ENCODE peak calls at places on chromosomes 16 and 17, in four cellular contexts. One of them, this sample, is unnamed.

GRCh38 chr17:40921026-40921425 is 16.4 kb downstream of the KRT23 start:
- DNase-seq in A549: no peak
- DNase-seq in K562: no peak
- DNase-seq in HepG2: no peak
- DNase-seq in this sample: no peak

GRCh38 chr17:44672479-44673093 is 16.3 kb downstream of the MEIOC start:
- DNase-seq in HepG2: peak
- DNase-seq in A549: peak
- DNase-seq in K562: peak
- DNase-seq in this sample: no peak

GRCh38 chr16:85227262-85227923 is 115.1 kb upstream of the CIBAR2 start:
- DNase-seq in K562: no peak
- DNase-seq in HepG2: no peak
- DNase-seq in A549: no peak
- DNase-seq in this sample: no peak

GRCh38 chr16:85451646-85452363 is 161.3 kb upstream of the GSE1 start:
- DNase-seq in HepG2: no peak
- DNase-seq in A549: no peak
- DNase-seq in K562: no peak
- DNase-seq in this sample: no peak

GRCh38 chr17:2214887-2215615 is 88.5 kb downstream of the SMG6 start:
- DNase-seq in A549: no peak
- DNase-seq in K562: no peak
- DNase-seq in HepG2: no peak
- DNase-seq in this sample: no peak

GRCh38 chr16:2008631-2009301 is 855 bp downstream of the ZNF598 start:
- DNase-seq in K562: peak
- DNase-seq in A549: no peak
- DNase-seq in HepG2: peak
- DNase-seq in this sample: no peak

GRCh38 chr17:34797724-34798123 is 163.5 kb downstream of the CCT6B start:
- DNase-seq in HepG2: peak
- DNase-seq in A549: peak
- DNase-seq in K562: peak
- DNase-seq in this sample: peak

GRCh38 chr17:49035470-49036269 is 38.5 kb downstream of the IGF2BP1 start:
- DNase-seq in HepG2: no peak
- DNase-seq in A549: peak
- DNase-seq in K562: peak
- DNase-seq in this sample: peak

GRCh38 chr16:30566531-30566930 is 5.0 kb downstream of the ZNF688 start:
- DNase-seq in K562: no peak
- DNase-seq in HepG2: no peak
- DNase-seq in A549: no peak
- DNase-seq in this sample: no peak

GRCh38 chr17:72710185-72710584 is 382.3 kb downstream of the SLC39A11 start:
- DNase-seq in A549: no peak
- DNase-seq in K562: no peak
- DNase-seq in HepG2: no peak
- DNase-seq in this sample: no peak

GRCh38 chr16:19066988-19067348 is 446 bp upstream of the COQ7 start:
- DNase-seq in HepG2: no peak
- DNase-seq in K562: no peak
- DNase-seq in A549: no peak
- DNase-seq in this sample: no peak

GRCh38 chr16:19071811-19072777 is 4.7 kb downstream of the COQ7 start:
- DNase-seq in A549: peak
- DNase-seq in K562: peak
- DNase-seq in HepG2: peak
- DNase-seq in this sample: peak

GRCh38 chr16:19067349-19068236 is at the start of gene COQ7:
- DNase-seq in K562: peak
- DNase-seq in HepG2: peak
- DNase-seq in A549: peak
- DNase-seq in this sample: peak

GRCh38 chr16:19073344-19073743 is 5.9 kb downstream of the COQ7 start:
- DNase-seq in K562: no peak
- DNase-seq in HepG2: no peak
- DNase-seq in A549: no peak
- DNase-seq in this sample: no peak

DNA sequence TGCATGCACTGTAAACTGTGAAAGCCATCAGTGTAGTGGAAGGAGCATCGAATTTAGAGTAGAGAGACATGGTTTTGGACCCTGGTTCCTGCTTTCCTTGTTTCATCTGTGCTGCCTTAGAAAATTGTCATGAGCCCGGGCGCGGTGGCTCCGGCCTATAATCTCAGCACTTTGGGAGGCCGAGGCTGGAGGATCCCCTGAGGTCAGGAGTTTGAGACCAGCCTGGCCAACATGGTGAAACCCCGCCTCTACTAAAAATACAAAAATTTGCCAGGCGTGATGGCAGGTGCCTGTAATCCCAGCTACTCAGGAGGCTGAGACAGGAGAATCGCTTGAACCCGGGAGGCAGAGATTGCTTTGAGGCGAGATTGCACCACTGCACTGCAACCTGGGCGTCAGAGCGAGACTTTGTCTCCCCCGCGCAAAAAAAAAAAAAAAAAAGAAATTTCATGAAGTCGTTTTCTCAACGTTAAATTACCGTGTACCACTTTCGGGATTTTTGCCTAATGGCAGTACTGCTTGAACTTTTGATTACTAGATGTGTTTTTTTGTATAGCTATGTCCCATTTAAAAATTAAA is 912 bp downstream of the COQ7 start:
- DNase-seq in A549: no peak
- DNase-seq in HepG2: no peak
- DNase-seq in K562: no peak
- DNase-seq in this sample: no peak
- TF ChIP-seq HMGXB4 in A549: peak
- TF ChIP-seq HMGXB4 in HepG2: no peak
- TF ChIP-seq HMGXB4 in K562: no peak
- TF ChIP-seq HMGXB4 in this sample: no peak

GRCh38 chr17:50618941-50619340 is 15.7 kb upstream of the ABCC3 start:
- DNase-seq in A549: no peak
- DNase-seq in K562: no peak
- DNase-seq in HepG2: no peak
- DNase-seq in this sample: no peak
- TF ChIP-seq HMGXB4 in A549: no peak
- TF ChIP-seq HMGXB4 in K562: no peak
- TF ChIP-seq HMGXB4 in HepG2: no peak
- TF ChIP-seq HMGXB4 in this sample: no peak

GRCh38 chr17:80835816-80836657 is 155.6 kb upstream of the CHMP6 start:
- DNase-seq in A549: no peak
- DNase-seq in K562: no peak
- DNase-seq in HepG2: no peak
- DNase-seq in this sample: peak
- TF ChIP-seq HMGXB4 in A549: no peak
- TF ChIP-seq HMGXB4 in K562: no peak
- TF ChIP-seq HMGXB4 in HepG2: no peak
- TF ChIP-seq HMGXB4 in this sample: no peak

GRCh38 chr16:49575352-49576172 is 202.0 kb downstream of the C16orf78 start:
- DNase-seq in HepG2: no peak
- DNase-seq in K562: no peak
- DNase-seq in A549: no peak
- DNase-seq in this sample: peak
- TF ChIP-seq HMGXB4 in HepG2: no peak
- TF ChIP-seq HMGXB4 in K562: no peak
- TF ChIP-seq HMGXB4 in A549: no peak
- TF ChIP-seq HMGXB4 in this sample: no peak

DNA sequence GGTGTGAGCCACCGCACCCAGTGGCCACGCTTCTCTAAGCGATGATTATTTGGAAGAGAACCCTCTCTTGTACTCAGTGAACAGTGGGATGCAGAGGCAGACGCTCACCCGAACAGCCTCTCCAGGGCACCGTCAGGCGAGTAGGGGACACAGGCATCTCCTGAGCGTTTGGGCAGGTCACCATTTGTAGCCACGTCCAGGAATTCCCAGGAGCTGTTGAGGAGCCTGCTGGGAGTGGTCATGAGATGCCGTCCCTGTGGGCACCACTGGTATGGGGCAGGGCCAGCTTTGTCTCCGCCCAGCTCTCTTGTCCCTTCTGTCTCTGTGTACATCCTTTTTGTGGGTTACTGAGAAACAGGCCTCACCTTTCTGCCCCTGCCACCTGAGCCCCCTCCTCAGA is 81.3 kb upstream of the ZNF469 start:
- DNase-seq in HepG2: no peak
- DNase-seq in K562: no peak
- DNase-seq in A549: no peak
- DNase-seq in this sample: no peak
- TF ChIP-seq HMGXB4 in HepG2: no peak
- TF ChIP-seq HMGXB4 in K562: no peak
- TF ChIP-seq HMGXB4 in A549: no peak
- TF ChIP-seq HMGXB4 in this sample: no peak

GRCh38 chr17:69361156-69361555 is 34.2 kb upstream of the ABCA5 start:
- DNase-seq in A549: no peak
- DNase-seq in K562: no peak
- DNase-seq in HepG2: no peak
- DNase-seq in this sample: no peak
- TF ChIP-seq HMGXB4 in A549: no peak
- TF ChIP-seq HMGXB4 in K562: no peak
- TF ChIP-seq HMGXB4 in HepG2: no peak
- TF ChIP-seq HMGXB4 in this sample: no peak

GRCh38 chr16:68331879-68332410 is 21.1 kb downstream of the PRMT7 start:
- DNase-seq in K562: no peak
- DNase-seq in A549: no peak
- DNase-seq in HepG2: peak
- DNase-seq in this sample: no peak
- TF ChIP-seq HMGXB4 in K562: no peak
- TF ChIP-seq HMGXB4 in A549: no peak
- TF ChIP-seq HMGXB4 in HepG2: no peak
- TF ChIP-seq HMGXB4 in this sample: no peak